ENCODE peak calls at places on chromosome 14, in seven cellular contexts. W is T47D, U is HCT116, V is HepG2, X is GM12878, Q is H1, F is SK-N-SH. K is an unnamed sample.
A peak's percentile ranks its signal among the peaks of the same experiment; 100 is the strongest.

GRCh38 chr14:22602853-22603252 is 4.8 kb downstream of the ABHD4 start:
- DNase-seq in W (no peak), U (no peak), V (no peak), X (no peak), Q (no peak), F (no peak), K (no peak)

GRCh38 chr14:73712540-73713141 is 1.5 kb downstream of the PNMA1 start:
- DNase-seq in W (peak; percentile 58), U (no peak), V (no peak), X (no peak), Q (no peak), F (peak; percentile 65), K (peak; percentile 39)

GRCh38 chr14:81220488-81220766 is 332 bp downstream of the GTF2A1 start:
- DNase-seq in W (no peak), U (no peak), V (no peak), X (no peak), Q (no peak), F (no peak), K (no peak)

GRCh38 chr14:23729720-23730387 is 93.7 kb downstream of the DHRS2 start:
- DNase-seq in W (no peak), U (no peak), V (peak; percentile 69), X (no peak), Q (no peak), F (peak; percentile 22), K (peak; percentile 32)

GRCh38 chr14:90518075-90518940 is 121.5 kb downstream of the CALM1 start:
- DNase-seq in W (no peak), U (no peak), V (no peak), X (no peak), Q (no peak), F (no peak), K (no peak)

GRCh38 chr14:21109377-21110260 is 8.8 kb downstream of the TMEM253 start:
- DNase-seq in W (no peak), U (no peak), V (peak; percentile 79), X (peak; percentile 57), Q (no peak), F (no peak), K (no peak)

GRCh38 chr14:91284146-91284790 is 39.8 kb upstream of the GPR68 start:
- DNase-seq in W (peak; percentile 54), U (no peak), V (no peak), X (no peak), Q (no peak), F (peak; percentile 76), K (no peak)

GRCh38 chr14:89417469-89418225 is 614 bp upstream of the FOXN3 start:
- DNase-seq in W (peak; percentile 69), U (peak; percentile 54), V (peak; percentile 74), X (peak; percentile 57), Q (peak; percentile 79), F (peak; percentile 61), K (no peak)

GRCh38 chr14:89186850-89187376 is 230.1 kb downstream of the FOXN3 start:
- DNase-seq in W (no peak), U (no peak), V (no peak), X (no peak), Q (no peak), F (no peak), K (no peak)

GRCh38 chr14:55699131-55700057 is 119.4 kb downstream of the KTN1 start:
- DNase-seq in W (no peak), U (no peak), V (peak; percentile 6), X (no peak), Q (no peak), F (no peak), K (no peak)

GRCh38 chr14:83992857-83993256 is 1537.1 kb upstream of the FLRT2 start:
- DNase-seq in W (no peak), U (no peak), V (no peak), X (no peak), Q (no peak), F (no peak), K (no peak)

GRCh38 chr14:91154851-91155625 is 41.2 kb downstream of the DGLUCY start:
- DNase-seq in W (no peak), U (peak; percentile 29), V (no peak), X (no peak), Q (no peak), F (peak; percentile 40), K (no peak)

GRCh38 chr14:92724516-92725340 is 23.7 kb downstream of the LGMN start:
- DNase-seq in W (no peak), U (no peak), V (peak; percentile 89), X (no peak), Q (no peak), F (no peak), K (no peak)

GRCh38 chr14:42299692-42300091 is 693.0 kb downstream of the LRFN5 start:
- DNase-seq in W (no peak), U (no peak), V (no peak), X (peak; percentile 8), Q (no peak), F (no peak), K (no peak)

GRCh38 chr14:86799244-86799647 is 1193.7 kb downstream of the GALC start:
- DNase-seq in W (no peak), U (no peak), V (peak; percentile 72), X (no peak), Q (no peak), F (no peak), K (no peak)

GRCh38 chr14:46902837-46903236 is 251.3 kb upstream of the RPL10L start:
- DNase-seq in W (no peak), U (no peak), V (no peak), X (no peak), Q (no peak), F (no peak), K (no peak)

GRCh38 chr14:31510222-31510621 is 22.4 kb upstream of the GPR33 start:
- DNase-seq in W (peak; percentile 26), U (peak; percentile 27), V (peak; percentile 48), X (no peak), Q (no peak), F (peak; percentile 33), K (peak; percentile 21)

GRCh38 chr14:97025722-97026121 is 228.5 kb downstream of the VRK1 start:
- DNase-seq in W (no peak), U (no peak), V (no peak), X (no peak), Q (peak; percentile 54), F (no peak), K (no peak)

GRCh38 chr14:53857625-53858343 is 98.8 kb downstream of the BMP4 start:
- DNase-seq in W (no peak), U (no peak), V (no peak), X (no peak), Q (no peak), F (no peak), K (no peak)

GRCh38 chr14:103908580-103908979 is 19.7 kb upstream of the TDRD9 start:
- DNase-seq in W (no peak), U (no peak), V (no peak), X (no peak), Q (no peak), F (no peak), K (no peak)

GRCh38 chr14:31926652-31927347 is 150.3 kb upstream of the ARHGAP5 start:
- DNase-seq in W (no peak), U (no peak), V (peak; percentile 46), X (no peak), Q (no peak), F (no peak), K (no peak)

GRCh38 chr14:81551471-81551870 is 17.8 kb upstream of the SEL1L start:
- DNase-seq in W (no peak), U (no peak), V (no peak), X (no peak), Q (no peak), F (no peak), K (no peak)

GRCh38 chr14:59086241-59086899 is 102.1 kb upstream of the DAAM1 start:
- DNase-seq in W (no peak), U (no peak), V (no peak), X (no peak), Q (no peak), F (peak; percentile 25), K (no peak)
- TF ChIP-seq JUND in W (no peak), U (no peak), V (no peak), X (no peak), Q (no peak), F (no peak), K (no peak)

GRCh38 chr14:104929268-104930230 is 4.9 kb downstream of the PLD4 start:
- DNase-seq in W (no peak), U (no peak), V (no peak), X (no peak), Q (no peak), F (no peak), K (peak; percentile 1)

GRCh38 chr14:104926619-104927431 is 2.1 kb downstream of the PLD4 start:
- DNase-seq in W (no peak), U (no peak), V (no peak), X (peak; percentile 88), Q (no peak), F (no peak), K (no peak)

GRCh38 chr14:104927432-104927816 is 2.7 kb downstream of the PLD4 start:
- DNase-seq in W (no peak), U (no peak), V (no peak), X (no peak), Q (no peak), F (peak; percentile 36), K (no peak)

GRCh38 chr14:104927901-104928300 is 3.2 kb downstream of the PLD4 start:
- DNase-seq in W (no peak), U (no peak), V (no peak), X (no peak), Q (no peak), F (no peak), K (peak; percentile 6)

GRCh38 chr14:104928391-104929133 is 3.9 kb downstream of the PLD4 start:
- DNase-seq in W (no peak), U (no peak), V (no peak), X (no peak), Q (no peak), F (no peak), K (no peak)
- TF ChIP-seq JUND in W (no peak), U (no peak), V (no peak), X (no peak), Q (no peak), F (no peak), K (no peak)

GRCh38 chr14:49876563-49877127 is 16.2 kb upstream of the ARF6 start:
- DNase-seq in W (no peak), U (no peak), V (no peak), X (no peak), Q (no peak), F (no peak), K (no peak)

GRCh38 chr14:49870908-49871307 is 18.3 kb upstream of the NEMF start:
- DNase-seq in W (no peak), U (no peak), V (no peak), X (no peak), Q (no peak), F (no peak), K (no peak)

GRCh38 chr14:49880267-49881064 is 12.4 kb upstream of the ARF6 start:
- DNase-seq in W (no peak), U (no peak), V (no peak), X (no peak), Q (no peak), F (no peak), K (peak; percentile 55)

GRCh38 chr14:49879683-49880204 is 13.1 kb upstream of the ARF6 start:
- DNase-seq in W (no peak), U (peak; percentile 95), V (peak; percentile 80), X (no peak), Q (peak; percentile 61), F (peak; percentile 65), K (peak; percentile 86)

GRCh38 chr14:49875640-49876198 is 17.2 kb upstream of the ARF6 start:
- DNase-seq in W (no peak), U (no peak), V (no peak), X (no peak), Q (no peak), F (no peak), K (no peak)
- TF ChIP-seq JUND in W (no peak), U (no peak), V (no peak), X (no peak), Q (no peak), F (no peak), K (no peak)

GRCh38 chr14:41229824-41230223 is 376.9 kb upstream of the LRFN5 start:
- DNase-seq in W (no peak), U (no peak), V (no peak), X (no peak), Q (no peak), F (no peak), K (no peak)
- TF ChIP-seq JUND in W (no peak), U (no peak), V (no peak), X (no peak), Q (no peak), F (no peak), K (no peak)

K was measured in K562.